ENCODE peak calls at places on chromosomes 6 and 20, in six cellular contexts. B is glutamatergic neuron, P is OCI-LY7, D is gastrocnemius medialis, J is heart left ventricle, S is prostate gland. W is an unnamed sample.

GRCh38 chr6:70819715-70820114 is 137.1 kb downstream of the B3GAT2 start:
- DNase-seq in B (no peak), P (no peak), D (no peak), J (no peak), S (no peak), W (no peak)

GRCh38 chr6:29850011-29850553 is 22.5 kb downstream of the HLA-G start:
- DNase-seq in B (no peak), P (no peak), D (no peak), J (no peak), S (no peak), W (peak)

GRCh38 chr20:47607208-47607613 is 105.5 kb downstream of the NCOA3 start:
- DNase-seq in B (no peak), P (no peak), D (no peak), J (no peak), S (no peak), W (no peak)

GRCh38 chr6:28866342-28867077 is 57.3 kb downstream of the TRIM27 start:
- DNase-seq in B (peak), P (peak), D (no peak), J (peak), S (peak), W (peak)

GRCh38 chr6:109257494-109257893 is 124.8 kb downstream of the CD164 start:
- DNase-seq in B (no peak), P (no peak), D (no peak), J (no peak), S (no peak), W (no peak)

GRCh38 chr6:6629416-6629815 is 40.9 kb downstream of the LY86 start:
- DNase-seq in B (no peak), P (no peak), D (no peak), J (no peak), S (no peak), W (no peak)

GRCh38 chr20:56924316-56924975 is 295.3 kb downstream of the TFAP2C start:
- DNase-seq in B (no peak), P (no peak), D (no peak), J (no peak), S (no peak), W (no peak)

GRCh38 chr6:55405474-55406220 is 78.4 kb downstream of the GFRAL start:
- DNase-seq in B (no peak), P (no peak), D (no peak), J (no peak), S (no peak), W (no peak)

GRCh38 chr20:36214684-36215256 is 21.5 kb upstream of the AAR2 start:
- DNase-seq in B (no peak), P (peak), D (no peak), J (no peak), S (no peak), W (peak)

GRCh38 chr20:37351689-37352610 is 6.0 kb downstream of the SRC start:
- DNase-seq in B (no peak), P (no peak), D (no peak), J (no peak), S (no peak), W (no peak)

GRCh38 chr20:1858859-1859258 is 36.3 kb upstream of the SIRPA start:
- DNase-seq in B (no peak), P (no peak), D (no peak), J (no peak), S (no peak), W (no peak)

DNA sequence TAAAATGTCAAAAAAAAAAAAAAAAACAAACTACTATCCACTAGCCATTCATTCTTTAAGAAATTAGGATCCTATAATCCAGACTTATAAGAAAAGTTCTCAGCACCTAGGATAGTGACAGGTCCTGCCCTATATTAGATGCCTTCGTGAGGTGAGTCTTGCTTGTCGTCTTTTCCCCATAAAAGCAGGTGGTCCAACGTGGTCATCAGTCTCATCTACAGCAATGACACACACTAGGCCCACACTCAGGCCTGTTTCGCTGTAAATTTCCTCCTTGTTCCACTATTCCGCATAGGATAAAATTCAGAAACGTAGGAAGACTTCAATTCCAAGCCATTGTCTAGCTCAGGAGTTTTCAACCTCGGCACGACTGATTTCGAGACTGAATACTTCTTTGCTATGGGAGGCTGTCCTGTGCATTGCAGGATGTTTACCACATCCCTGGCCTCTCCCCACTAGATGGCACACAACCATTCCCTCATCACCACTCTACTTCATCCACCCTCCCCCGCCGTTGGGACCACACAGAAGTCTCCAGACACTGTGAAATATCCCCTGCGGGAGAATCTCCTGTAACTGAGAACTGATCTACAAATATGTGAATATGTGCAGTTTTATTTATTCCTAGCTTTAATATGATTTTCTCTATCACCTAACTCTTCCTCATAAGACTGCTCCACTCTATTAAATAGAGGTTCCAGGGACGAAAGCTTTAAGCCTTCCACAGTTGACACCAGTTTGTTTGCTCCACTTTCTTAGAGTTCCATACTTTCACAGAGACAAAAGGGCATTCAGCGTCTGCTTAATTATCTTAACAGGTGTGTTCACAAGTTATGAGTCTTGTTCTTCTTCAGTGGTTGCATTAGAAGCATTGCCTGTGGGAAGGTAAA is 346.3 kb downstream of the BMP2 start:
- DNase-seq in B (peak), P (peak), D (no peak), J (peak), S (no peak), W (peak)
- TF ChIP-seq CTCF in B (peak), P (peak), D (no peak), J (peak), S (no peak), W (peak)

GRCh38 chr20:24782801-24783630 is 166.1 kb upstream of the CST7 start:
- DNase-seq in B (peak), P (no peak), D (no peak), J (no peak), S (no peak), W (no peak)

GRCh38 chr20:24780648-24781047 is 168.4 kb upstream of the CST7 start:
- DNase-seq in B (no peak), P (peak), D (no peak), J (no peak), S (no peak), W (no peak)

GRCh38 chr20:24779886-24780285 is 169.2 kb upstream of the CST7 start:
- DNase-seq in B (no peak), P (no peak), D (no peak), J (no peak), S (no peak), W (no peak)

GRCh38 chr20:24782221-24782620 is 166.8 kb upstream of the CST7 start:
- DNase-seq in B (no peak), P (no peak), D (no peak), J (no peak), S (no peak), W (no peak)

GRCh38 chr20:24781061-24781980 is 167.7 kb upstream of the CST7 start:
- DNase-seq in B (peak), P (peak), D (no peak), J (no peak), S (no peak), W (peak)
- TF ChIP-seq CTCF in B (no peak), P (peak), D (no peak), J (peak), S (peak), W (no peak)

DNA sequence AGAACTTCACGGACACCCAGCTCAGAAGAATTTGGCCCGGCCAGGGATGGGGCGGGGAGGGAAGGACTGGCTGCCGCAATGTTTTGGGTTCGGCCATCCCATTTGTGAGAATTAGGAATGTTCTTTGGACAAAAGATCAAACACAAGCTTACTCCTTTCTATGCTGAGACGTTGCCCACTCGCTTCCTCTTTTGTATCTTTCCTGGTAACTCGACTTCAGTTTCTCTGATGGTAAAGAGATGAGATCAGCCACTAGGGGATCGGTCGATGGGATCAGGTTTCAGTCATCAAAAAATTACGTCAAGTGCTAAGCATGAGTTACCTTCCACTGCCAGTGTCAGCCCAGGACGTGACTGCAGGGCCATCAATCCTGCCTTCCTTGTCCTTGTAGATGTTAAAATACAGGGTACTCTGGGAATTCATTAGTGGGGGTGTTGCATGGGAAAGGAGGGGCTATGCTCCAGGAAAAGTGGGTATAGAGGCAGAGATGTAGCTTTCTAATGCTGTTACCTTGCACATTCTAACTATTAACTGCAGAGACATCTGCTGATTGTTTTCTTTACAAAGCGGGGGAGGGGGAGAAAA is 190.2 kb downstream of the TSHZ2 start:
- DNase-seq in B (peak), P (peak), D (no peak), J (peak), S (peak), W (peak)
- TF ChIP-seq CTCF in B (peak), P (peak), D (no peak), J (no peak), S (peak), W (no peak)

DNA sequence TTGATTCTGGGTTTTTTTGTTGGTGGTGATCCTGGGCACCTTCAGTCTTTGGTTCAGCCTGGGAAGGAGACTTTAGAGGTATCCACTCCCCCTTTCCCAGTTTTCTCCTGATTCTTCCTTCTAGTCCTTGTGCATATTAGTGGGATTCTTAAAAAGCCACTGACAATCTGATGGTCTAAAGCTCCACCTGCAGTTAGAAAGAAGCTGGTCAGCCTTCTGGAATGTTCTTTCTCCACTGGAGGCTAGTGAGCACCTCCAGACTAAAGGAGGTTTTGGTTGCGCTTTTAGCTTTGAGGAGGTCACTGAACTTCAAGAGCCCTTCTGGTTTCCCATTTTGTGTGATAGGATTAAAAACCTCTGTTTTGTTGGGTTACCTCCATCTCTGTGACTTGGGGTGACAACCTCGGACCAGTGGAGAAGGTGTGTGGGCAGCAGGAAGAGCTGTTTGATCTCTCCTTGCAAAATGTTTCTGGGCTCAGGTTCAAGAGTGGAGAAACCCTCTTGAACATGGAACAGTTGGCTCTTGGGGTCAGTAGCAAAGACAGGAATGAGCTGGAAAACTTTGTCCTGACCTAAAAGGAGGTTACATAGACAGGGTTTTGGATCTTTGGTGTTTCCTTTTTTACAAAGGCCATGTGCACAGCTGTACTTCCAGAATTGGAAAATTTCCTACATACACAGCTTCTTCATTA is 29.0 kb downstream of the JARID2 start:
- DNase-seq in B (no peak), P (no peak), D (no peak), J (no peak), S (no peak), W (no peak)
- TF ChIP-seq CTCF in B (no peak), P (peak), D (no peak), J (no peak), S (no peak), W (no peak)

DNA sequence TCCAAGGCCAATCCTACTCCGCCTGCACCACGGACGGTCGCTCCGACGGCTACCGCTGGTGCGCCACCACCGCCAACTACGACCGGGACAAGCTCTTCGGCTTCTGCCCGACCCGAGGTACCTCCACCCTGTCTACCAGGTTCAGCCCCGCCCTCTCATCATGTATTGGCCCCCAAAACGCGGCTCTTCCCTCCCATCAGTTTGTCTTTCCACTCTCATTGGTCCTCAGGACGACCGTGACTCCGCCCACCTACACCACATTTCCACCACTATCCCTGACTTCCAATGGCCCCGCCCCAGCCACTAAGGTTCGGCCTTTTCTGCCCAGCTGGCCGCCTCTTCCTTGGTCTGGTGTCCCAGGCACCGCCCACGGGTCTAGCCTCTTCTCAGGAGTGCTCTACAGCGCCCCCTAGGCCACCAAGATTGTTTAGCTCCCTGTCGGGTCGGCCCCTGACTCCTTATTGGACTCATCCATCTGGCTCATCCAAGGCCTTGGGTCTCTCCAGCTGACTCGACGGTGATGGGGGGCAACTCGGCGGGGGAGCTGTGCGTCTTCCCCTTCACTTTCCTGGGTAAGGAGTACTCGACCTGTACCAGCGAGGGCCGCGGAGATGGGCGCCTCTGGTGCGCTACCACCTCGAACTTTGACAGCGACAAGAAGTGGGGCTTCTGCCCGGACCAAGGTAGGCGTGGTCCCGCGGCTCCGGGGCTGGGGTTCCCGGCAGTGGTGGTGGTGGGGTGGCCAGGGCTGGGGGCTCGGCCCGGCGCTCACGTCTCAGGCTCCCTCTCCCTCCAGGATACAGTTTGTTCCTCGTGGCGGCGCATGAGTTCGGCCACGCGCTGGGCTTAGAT is 3.1 kb downstream of the MMP9 start:
- DNase-seq in B (no peak), P (peak), D (no peak), J (peak), S (no peak), W (peak)
- TF ChIP-seq CTCF in B (peak), P (peak), D (no peak), J (no peak), S (no peak), W (peak)

GRCh38 chr6:42783177-42783875 is 1.5 kb downstream of the BICRAL start:
- DNase-seq in B (peak), P (peak), D (peak), J (peak), S (peak), W (peak)
- TF ChIP-seq CTCF in B (no peak), P (no peak), D (no peak), J (no peak), S (no peak), W (no peak)

GRCh38 chr6:38997128-38997761 is 51.3 kb upstream of the GLP1R start:
- DNase-seq in B (peak), P (peak), D (no peak), J (peak), S (no peak), W (peak)
- TF ChIP-seq CTCF in B (peak), P (peak), D (no peak), J (peak), S (peak), W (peak)

GRCh38 chr6:33665957-33666356 is 44.8 kb downstream of the ITPR3 start:
- DNase-seq in B (no peak), P (no peak), D (no peak), J (no peak), S (no peak), W (no peak)
- TF ChIP-seq CTCF in B (no peak), P (peak), D (no peak), J (no peak), S (no peak), W (no peak)